ENCODE peak calls at places on chromosomes 4 and X, in nine cellular contexts. One of them, this sample, is unnamed.

GRCh38 chr4:10416441-10416840 is 40.8 kb downstream of the ZNF518B start:
- DNase-seq in tibial artery: no peak
- DNase-seq in WERI-Rb-1: no peak
- DNase-seq in WTC11: no peak
- DNase-seq in IMR-90: no peak
- DNase-seq in astrocyte of the spinal cord: no peak
- DNase-seq in fibroblast of mammary gland: no peak
- DNase-seq in uterus: no peak
- DNase-seq in A549: no peak
- DNase-seq in this sample: no peak

GRCh38 chr4:101252721-101253120 is 94.6 kb downstream of the PPP3CA start:
- DNase-seq in A549: no peak
- DNase-seq in WTC11: no peak
- DNase-seq in uterus: no peak
- DNase-seq in IMR-90: peak
- DNase-seq in WERI-Rb-1: no peak
- DNase-seq in astrocyte of the spinal cord: no peak
- DNase-seq in tibial artery: no peak
- DNase-seq in fibroblast of mammary gland: peak
- DNase-seq in this sample: no peak

GRCh38 chrX:12950851-12951589 is 23.9 kb upstream of the TMSB4X start:
- DNase-seq in fibroblast of mammary gland: no peak
- DNase-seq in tibial artery: no peak
- DNase-seq in WTC11: peak
- DNase-seq in WERI-Rb-1: peak
- DNase-seq in astrocyte of the spinal cord: no peak
- DNase-seq in A549: peak
- DNase-seq in uterus: no peak
- DNase-seq in IMR-90: no peak
- DNase-seq in this sample: peak

GRCh38 chr4:8618421-8618820 is 25.9 kb downstream of the CPZ start:
- DNase-seq in WTC11: no peak
- DNase-seq in tibial artery: peak
- DNase-seq in WERI-Rb-1: no peak
- DNase-seq in A549: no peak
- DNase-seq in astrocyte of the spinal cord: no peak
- DNase-seq in fibroblast of mammary gland: no peak
- DNase-seq in IMR-90: no peak
- DNase-seq in uterus: no peak
- DNase-seq in this sample: no peak

GRCh38 chr4:35100932-35101331 is 1143.4 kb downstream of the ARAP2 start:
- DNase-seq in WTC11: no peak
- DNase-seq in IMR-90: no peak
- DNase-seq in uterus: no peak
- DNase-seq in astrocyte of the spinal cord: no peak
- DNase-seq in tibial artery: no peak
- DNase-seq in WERI-Rb-1: no peak
- DNase-seq in fibroblast of mammary gland: no peak
- DNase-seq in A549: no peak
- DNase-seq in this sample: no peak

GRCh38 chr4:11130195-11130975 is 298.3 kb downstream of the HS3ST1 start:
- DNase-seq in astrocyte of the spinal cord: peak
- DNase-seq in uterus: no peak
- DNase-seq in WERI-Rb-1: no peak
- DNase-seq in A549: no peak
- DNase-seq in WTC11: no peak
- DNase-seq in IMR-90: peak
- DNase-seq in fibroblast of mammary gland: peak
- DNase-seq in tibial artery: no peak
- DNase-seq in this sample: no peak

GRCh38 chr4:154692311-154692818 is 51.4 kb upstream of the LRAT start:
- DNase-seq in tibial artery: no peak
- DNase-seq in IMR-90: no peak
- DNase-seq in A549: no peak
- DNase-seq in fibroblast of mammary gland: no peak
- DNase-seq in WERI-Rb-1: no peak
- DNase-seq in uterus: no peak
- DNase-seq in astrocyte of the spinal cord: no peak
- DNase-seq in WTC11: no peak
- DNase-seq in this sample: no peak

GRCh38 chrX:54182864-54183613 is at the start of gene FAM120C:
- DNase-seq in fibroblast of mammary gland: peak
- DNase-seq in astrocyte of the spinal cord: peak
- DNase-seq in IMR-90: peak
- DNase-seq in tibial artery: peak
- DNase-seq in WERI-Rb-1: peak
- DNase-seq in WTC11: peak
- DNase-seq in A549: peak
- DNase-seq in uterus: peak
- DNase-seq in this sample: peak

GRCh38 chr4:6740347-6740746 is 24.4 kb downstream of the BLOC1S4 start:
- DNase-seq in astrocyte of the spinal cord: no peak
- DNase-seq in tibial artery: no peak
- DNase-seq in fibroblast of mammary gland: no peak
- DNase-seq in WTC11: no peak
- DNase-seq in WERI-Rb-1: no peak
- DNase-seq in IMR-90: no peak
- DNase-seq in A549: no peak
- DNase-seq in uterus: no peak
- DNase-seq in this sample: no peak

GRCh38 chr4:16001484-16001858 is 38.5 kb upstream of the FGFBP2 start:
- DNase-seq in IMR-90: peak
- DNase-seq in uterus: peak
- DNase-seq in WTC11: peak
- DNase-seq in A549: peak
- DNase-seq in tibial artery: peak
- DNase-seq in fibroblast of mammary gland: peak
- DNase-seq in WERI-Rb-1: peak
- DNase-seq in astrocyte of the spinal cord: peak
- DNase-seq in this sample: peak

GRCh38 chrX:1486749-1487361 is 34.1 kb upstream of the ASMTL start:
- DNase-seq in fibroblast of mammary gland: no peak
- DNase-seq in uterus: no peak
- DNase-seq in A549: no peak
- DNase-seq in tibial artery: no peak
- DNase-seq in WERI-Rb-1: no peak
- DNase-seq in WTC11: no peak
- DNase-seq in IMR-90: no peak
- DNase-seq in astrocyte of the spinal cord: no peak
- DNase-seq in this sample: no peak

GRCh38 chrX:107766470-107767140 is 9.0 kb downstream of the TSC22D3 start:
- DNase-seq in WTC11: no peak
- DNase-seq in uterus: peak
- DNase-seq in fibroblast of mammary gland: peak
- DNase-seq in WERI-Rb-1: no peak
- DNase-seq in IMR-90: peak
- DNase-seq in A549: no peak
- DNase-seq in astrocyte of the spinal cord: peak
- DNase-seq in tibial artery: peak
- DNase-seq in this sample: no peak

GRCh38 chrX:132092439-132093065 is 35.3 kb downstream of the FRMD7 start:
- DNase-seq in uterus: peak
- DNase-seq in WTC11: peak
- DNase-seq in A549: peak
- DNase-seq in astrocyte of the spinal cord: peak
- DNase-seq in fibroblast of mammary gland: peak
- DNase-seq in IMR-90: peak
- DNase-seq in WERI-Rb-1: peak
- DNase-seq in tibial artery: peak
- DNase-seq in this sample: peak

GRCh38 chr4:45385306-45385705 is 659.0 kb upstream of the GNPDA2 start:
- DNase-seq in uterus: no peak
- DNase-seq in WERI-Rb-1: no peak
- DNase-seq in IMR-90: no peak
- DNase-seq in astrocyte of the spinal cord: no peak
- DNase-seq in tibial artery: no peak
- DNase-seq in A549: no peak
- DNase-seq in fibroblast of mammary gland: no peak
- DNase-seq in WTC11: no peak
- DNase-seq in this sample: no peak

GRCh38 chr4:2850966-2851782 is 7.5 kb downstream of the ADD1 start:
- DNase-seq in WERI-Rb-1: no peak
- DNase-seq in WTC11: no peak
- DNase-seq in fibroblast of mammary gland: peak
- DNase-seq in uterus: no peak
- DNase-seq in A549: no peak
- DNase-seq in IMR-90: peak
- DNase-seq in tibial artery: no peak
- DNase-seq in astrocyte of the spinal cord: peak
- DNase-seq in this sample: no peak

GRCh38 chr4:112510468-112511293 is 5.3 kb downstream of the NEUROG2 start:
- DNase-seq in IMR-90: no peak
- DNase-seq in WTC11: peak
- DNase-seq in tibial artery: peak
- DNase-seq in uterus: no peak
- DNase-seq in WERI-Rb-1: no peak
- DNase-seq in A549: no peak
- DNase-seq in fibroblast of mammary gland: no peak
- DNase-seq in astrocyte of the spinal cord: no peak
- DNase-seq in this sample: peak

GRCh38 chr4:7661846-7662506 is 227.2 kb upstream of the PSAPL1 start:
- DNase-seq in fibroblast of mammary gland: no peak
- DNase-seq in tibial artery: no peak
- DNase-seq in WERI-Rb-1: no peak
- DNase-seq in WTC11: no peak
- DNase-seq in IMR-90: no peak
- DNase-seq in astrocyte of the spinal cord: no peak
- DNase-seq in uterus: no peak
- DNase-seq in A549: no peak
- DNase-seq in this sample: no peak

GRCh38 chr4:41009411-41009810 is 204.9 kb downstream of the APBB2 start:
- DNase-seq in WTC11: no peak
- DNase-seq in IMR-90: peak
- DNase-seq in fibroblast of mammary gland: peak
- DNase-seq in tibial artery: no peak
- DNase-seq in WERI-Rb-1: no peak
- DNase-seq in uterus: no peak
- DNase-seq in astrocyte of the spinal cord: peak
- DNase-seq in A549: peak
- DNase-seq in this sample: no peak

GRCh38 chrX:102712967-102713677 is 874 bp downstream of the GPRASP2 start:
- DNase-seq in fibroblast of mammary gland: peak
- DNase-seq in astrocyte of the spinal cord: peak
- DNase-seq in IMR-90: peak
- DNase-seq in WTC11: peak
- DNase-seq in tibial artery: peak
- DNase-seq in WERI-Rb-1: peak
- DNase-seq in A549: peak
- DNase-seq in uterus: peak
- DNase-seq in this sample: peak

GRCh38 chr4:78426972-78427371 is 124.6 kb upstream of the ANXA3 start:
- DNase-seq in tibial artery: no peak
- DNase-seq in astrocyte of the spinal cord: no peak
- DNase-seq in WTC11: no peak
- DNase-seq in WERI-Rb-1: no peak
- DNase-seq in uterus: no peak
- DNase-seq in A549: no peak
- DNase-seq in fibroblast of mammary gland: no peak
- DNase-seq in IMR-90: no peak
- DNase-seq in this sample: no peak
- TF ChIP-seq CTCF in tibial artery: no peak
- TF ChIP-seq CTCF in astrocyte of the spinal cord: no peak
- TF ChIP-seq CTCF in WTC11: no peak
- TF ChIP-seq CTCF in WERI-Rb-1: no peak
- TF ChIP-seq CTCF in uterus: no peak
- TF ChIP-seq CTCF in A549: no peak
- TF ChIP-seq CTCF in fibroblast of mammary gland: no peak
- TF ChIP-seq CTCF in IMR-90: no peak
- TF ChIP-seq CTCF in this sample: no peak

GRCh38 chr4:60865238-60865637 is 334.9 kb upstream of the ADGRL3 start:
- DNase-seq in uterus: no peak
- DNase-seq in WERI-Rb-1: peak
- DNase-seq in astrocyte of the spinal cord: peak
- DNase-seq in WTC11: no peak
- DNase-seq in IMR-90: no peak
- DNase-seq in tibial artery: no peak
- DNase-seq in A549: no peak
- DNase-seq in fibroblast of mammary gland: no peak
- DNase-seq in this sample: no peak
- TF ChIP-seq CTCF in uterus: no peak
- TF ChIP-seq CTCF in WERI-Rb-1: peak
- TF ChIP-seq CTCF in astrocyte of the spinal cord: peak
- TF ChIP-seq CTCF in WTC11: no peak
- TF ChIP-seq CTCF in IMR-90: no peak
- TF ChIP-seq CTCF in tibial artery: no peak
- TF ChIP-seq CTCF in A549: no peak
- TF ChIP-seq CTCF in fibroblast of mammary gland: no peak
- TF ChIP-seq CTCF in this sample: no peak

DNA sequence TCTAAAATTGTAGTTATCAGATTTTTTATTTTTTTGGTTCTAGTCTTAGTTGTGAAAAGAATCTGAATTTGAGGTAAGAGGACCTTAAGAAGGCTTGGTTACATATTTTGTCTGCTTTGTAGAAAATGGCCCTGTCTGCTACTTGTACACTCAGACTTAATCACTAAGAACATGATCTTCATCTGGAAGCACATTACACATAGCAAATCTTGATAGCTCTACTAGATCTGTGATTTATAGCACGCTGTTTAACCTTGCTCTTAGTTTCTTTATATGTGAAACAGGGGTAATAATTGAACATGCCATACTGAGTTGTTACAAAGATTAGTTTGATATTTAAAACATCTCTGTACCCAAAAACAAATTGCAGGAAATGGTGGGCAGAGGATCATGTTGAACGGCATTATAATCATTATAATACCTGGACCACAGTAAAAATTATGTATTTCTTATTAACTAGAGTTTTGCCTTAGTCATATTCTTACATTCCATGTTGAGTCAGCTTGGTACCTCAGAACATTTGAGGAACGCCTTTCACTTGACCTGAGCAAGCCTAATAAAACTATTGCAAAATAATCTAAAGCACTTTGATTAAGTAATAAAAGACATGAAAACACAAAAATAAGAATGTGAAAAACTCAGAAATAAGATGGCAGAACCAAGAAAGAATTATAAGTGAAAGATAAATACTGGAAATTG is 738.0 kb upstream of the AADAT start:
- DNase-seq in IMR-90: no peak
- DNase-seq in fibroblast of mammary gland: peak
- DNase-seq in astrocyte of the spinal cord: peak
- DNase-seq in tibial artery: no peak
- DNase-seq in WERI-Rb-1: no peak
- DNase-seq in uterus: no peak
- DNase-seq in A549: no peak
- DNase-seq in WTC11: no peak
- DNase-seq in this sample: no peak
- TF ChIP-seq CTCF in IMR-90: no peak
- TF ChIP-seq CTCF in fibroblast of mammary gland: no peak
- TF ChIP-seq CTCF in astrocyte of the spinal cord: no peak
- TF ChIP-seq CTCF in tibial artery: no peak
- TF ChIP-seq CTCF in WERI-Rb-1: no peak
- TF ChIP-seq CTCF in uterus: no peak
- TF ChIP-seq CTCF in A549: no peak
- TF ChIP-seq CTCF in WTC11: no peak
- TF ChIP-seq CTCF in this sample: no peak

DNA sequence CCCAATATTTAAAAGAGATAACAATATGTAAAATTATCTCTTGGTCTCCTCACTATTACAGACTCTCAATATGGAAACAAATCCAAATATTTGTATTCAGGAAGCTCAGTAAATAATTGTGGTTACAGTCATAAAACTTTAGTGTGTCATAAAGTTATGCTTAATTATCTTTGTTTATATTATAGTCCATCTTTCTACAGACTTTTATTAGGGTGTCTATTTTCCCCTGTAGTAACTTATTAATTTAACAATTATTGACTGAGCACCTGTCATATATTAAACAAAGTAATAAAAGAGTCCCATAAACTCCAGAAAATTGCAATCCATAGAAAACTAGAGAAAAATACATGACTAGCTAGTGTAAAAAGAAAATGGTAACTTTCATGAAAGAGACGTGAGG is 61.6 kb upstream of the GPM6A start:
- DNase-seq in astrocyte of the spinal cord: no peak
- DNase-seq in uterus: no peak
- DNase-seq in fibroblast of mammary gland: no peak
- DNase-seq in WTC11: no peak
- DNase-seq in tibial artery: no peak
- DNase-seq in IMR-90: no peak
- DNase-seq in WERI-Rb-1: no peak
- DNase-seq in A549: no peak
- DNase-seq in this sample: no peak
- TF ChIP-seq CTCF in astrocyte of the spinal cord: no peak
- TF ChIP-seq CTCF in uterus: no peak
- TF ChIP-seq CTCF in fibroblast of mammary gland: no peak
- TF ChIP-seq CTCF in WTC11: no peak
- TF ChIP-seq CTCF in tibial artery: no peak
- TF ChIP-seq CTCF in IMR-90: no peak
- TF ChIP-seq CTCF in WERI-Rb-1: no peak
- TF ChIP-seq CTCF in A549: no peak
- TF ChIP-seq CTCF in this sample: no peak